ENCODE peak calls at places on chromosomes 7 and 10, in ten cellular contexts. O, K, F, H, U, T, W, Q, R and M are unnamed samples.

GRCh38 chr7:127598318-127598717 is 4.8 kb downstream of the FSCN3 start:
- DNase-seq in O (no peak), K (peak; percentile 49), F (peak; percentile 35), H (peak; percentile 21), U (no peak), T (no peak), W (no peak), Q (peak; percentile 16), R (no peak), M (no peak)

GRCh38 chr10:32004161-32004591 is 52.0 kb downstream of the KIF5B start:
- DNase-seq in O (no peak), K (no peak), F (no peak), H (no peak), U (no peak), T (peak; percentile 69), W (no peak), Q (no peak), R (peak; percentile 56), M (no peak)

GRCh38 chr7:13879994-13880686 is 109.3 kb downstream of the ETV1 start:
- DNase-seq in O (no peak), K (peak; percentile 40), F (no peak), H (peak; percentile 85), U (peak; percentile 85), T (no peak), W (no peak), Q (no peak), R (no peak), M (no peak)

GRCh38 chr10:123446449-123447156 is 219.6 kb upstream of the GPR26 start:
- DNase-seq in O (no peak), K (no peak), F (no peak), H (no peak), U (no peak), T (peak; percentile 43), W (no peak), Q (no peak), R (no peak), M (no peak)

GRCh38 chr10:111273635-111274034 is 196.8 kb downstream of the ADRA2A start:
- DNase-seq in O (no peak), K (no peak), F (no peak), H (no peak), U (no peak), T (no peak), W (no peak), Q (no peak), R (no peak), M (no peak)

GRCh38 chr7:31858051-31858450 is 171.0 kb downstream of the PPP1R17 start:
- DNase-seq in O (no peak), K (no peak), F (no peak), H (no peak), U (no peak), T (no peak), W (no peak), Q (no peak), R (no peak), M (no peak)

GRCh38 chr10:103890194-103890658 is 27.8 kb downstream of the STN1 start:
- DNase-seq in O (no peak), K (peak; percentile 79), F (peak; percentile 69), H (peak; percentile 96), U (peak; percentile 94), T (no peak), W (no peak), Q (peak; percentile 46), R (peak; percentile 83), M (no peak)

GRCh38 chr7:44796034-44796503 is 412 bp upstream of the PPIA start:
- DNase-seq in O (no peak), K (peak; percentile 16), F (peak; percentile 64), H (peak; percentile 47), U (peak; percentile 45), T (no peak), W (no peak), Q (no peak), R (no peak), M (no peak)

DNA sequence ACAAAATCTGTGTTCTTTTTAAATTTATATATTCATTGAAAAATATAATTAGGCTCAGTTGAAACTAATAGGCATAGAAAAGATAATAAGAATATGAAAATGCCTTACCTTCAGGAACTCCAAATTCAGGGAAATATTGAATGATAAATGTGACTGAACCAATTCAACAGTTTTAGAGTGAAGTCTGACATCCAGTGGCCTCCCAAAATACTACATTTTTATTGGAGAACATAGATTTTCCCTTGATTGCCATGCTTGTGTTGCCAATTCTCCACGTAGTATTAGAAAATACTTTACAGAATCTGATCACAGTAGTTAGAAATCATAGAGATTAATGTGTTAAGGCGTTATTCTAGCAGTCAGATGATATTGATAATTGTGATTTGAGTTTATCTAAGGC is 1246.7 kb downstream of the GATA3 start:
- DNase-seq in O (no peak), K (no peak), F (no peak), H (peak; percentile 17), U (peak; percentile 5), T (no peak), W (no peak), Q (no peak), R (no peak), M (no peak)
- TF ChIP-seq CTCF in O (peak; percentile 66), K (no peak), F (peak; percentile 48), H (peak; percentile 28), U (peak; percentile 16), T (no peak), W (peak; percentile 47), Q (no peak), R (no peak), M (no peak)

GRCh38 chr10:106173838-106174237 is 990.7 kb downstream of the SORCS1 start:
- DNase-seq in O (no peak), K (no peak), F (no peak), H (no peak), U (no peak), T (no peak), W (no peak), Q (no peak), R (no peak), M (no peak)

GRCh38 chr10:106181491-106181890 is 983.0 kb downstream of the SORCS1 start:
- DNase-seq in O (no peak), K (no peak), F (no peak), H (no peak), U (no peak), T (no peak), W (no peak), Q (no peak), R (no peak), M (no peak)

DNA sequence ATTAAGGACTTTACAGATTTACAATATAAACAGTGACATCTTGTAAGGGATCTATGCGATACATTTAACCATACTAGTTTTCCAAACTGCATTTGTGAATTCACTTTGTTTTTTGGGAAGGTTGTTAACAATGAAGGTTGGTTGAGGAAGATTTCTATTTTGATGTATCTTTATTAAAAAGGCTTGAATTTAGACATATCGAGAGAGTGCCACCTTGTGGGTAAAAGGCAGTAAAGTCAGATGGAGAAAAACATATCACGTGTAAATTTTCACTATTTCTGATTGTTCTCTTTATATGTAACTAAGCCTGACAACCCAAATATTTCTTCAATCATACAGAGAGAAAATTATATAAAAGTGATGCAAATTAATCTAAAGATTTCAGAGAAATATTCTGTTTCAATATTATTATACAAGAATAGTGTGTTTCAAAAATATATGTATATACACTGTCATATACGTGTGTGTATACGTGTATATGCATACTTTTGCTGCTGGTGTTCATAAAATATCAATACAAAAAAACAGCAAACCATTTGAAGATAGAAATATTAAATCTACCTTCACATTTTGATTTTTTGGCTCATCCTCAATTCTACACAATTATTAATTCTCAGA is 988.6 kb downstream of the SORCS1 start:
- DNase-seq in O (no peak), K (no peak), F (no peak), H (peak; percentile 39), U (peak; percentile 36), T (no peak), W (no peak), Q (no peak), R (no peak), M (no peak)
- TF ChIP-seq CTCF in O (peak; percentile 83), K (peak; percentile 32), F (peak; percentile 16), H (peak; percentile 57), U (peak; percentile 32), T (no peak), W (peak; percentile 76), Q (peak; percentile 39), R (no peak), M (no peak)

DNA sequence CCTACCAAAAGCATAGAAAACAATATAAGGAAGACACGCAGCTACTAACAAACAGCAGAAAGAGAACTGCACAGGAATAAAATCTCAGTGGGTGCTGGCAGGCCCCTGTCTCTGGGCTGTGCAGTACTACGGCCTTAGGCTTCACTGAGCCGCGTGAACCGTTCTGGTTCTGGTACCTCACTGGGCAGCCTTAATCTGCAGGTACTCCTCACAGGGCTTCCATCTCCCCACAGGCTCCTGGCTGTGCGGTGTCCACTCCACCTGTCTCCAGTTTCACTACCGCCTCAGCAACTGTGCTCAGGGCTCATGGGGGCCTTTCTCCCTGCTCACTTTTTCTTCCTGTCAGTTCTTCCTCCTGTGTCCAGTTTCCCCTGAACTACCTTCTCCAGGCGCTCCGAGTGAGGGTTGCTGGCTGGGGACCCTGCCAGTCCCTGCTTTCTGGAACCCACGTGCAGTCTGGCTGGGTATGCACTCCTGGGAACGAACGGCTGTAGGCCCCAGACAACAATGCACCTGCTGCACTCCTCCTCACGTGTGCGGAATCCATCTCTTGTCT is 75.7 kb downstream of the VIPR2 start:
- DNase-seq in O (no peak), K (no peak), F (no peak), H (no peak), U (no peak), T (no peak), W (no peak), Q (no peak), R (no peak), M (no peak)
- TF ChIP-seq CTCF in O (no peak), K (no peak), F (no peak), H (no peak), U (no peak), T (no peak), W (no peak), Q (no peak), R (no peak), M (no peak)

GRCh38 chr7:129610709-129611245 is 743 bp upstream of the NRF1 start:
- DNase-seq in O (no peak), K (no peak), F (no peak), H (no peak), U (no peak), T (no peak), W (no peak), Q (peak; percentile 11), R (no peak), M (no peak)

GRCh38 chr7:129612112-129613015 is 844 bp downstream of the NRF1 start:
- DNase-seq in O (peak; percentile 19), K (no peak), F (peak; percentile 23), H (peak; percentile 50), U (peak; percentile 50), T (peak; percentile 88), W (peak; percentile 14), Q (peak; percentile 66), R (no peak), M (peak; percentile 42)

GRCh38 chr7:129613016-129613337 is 1.5 kb downstream of the NRF1 start:
- DNase-seq in O (no peak), K (no peak), F (no peak), H (no peak), U (no peak), T (no peak), W (no peak), Q (no peak), R (no peak), M (no peak)

GRCh38 chr7:129609666-129610065 is 1.9 kb upstream of the NRF1 start:
- DNase-seq in O (no peak), K (no peak), F (no peak), H (no peak), U (no peak), T (no peak), W (no peak), Q (no peak), R (no peak), M (no peak)

DNA sequence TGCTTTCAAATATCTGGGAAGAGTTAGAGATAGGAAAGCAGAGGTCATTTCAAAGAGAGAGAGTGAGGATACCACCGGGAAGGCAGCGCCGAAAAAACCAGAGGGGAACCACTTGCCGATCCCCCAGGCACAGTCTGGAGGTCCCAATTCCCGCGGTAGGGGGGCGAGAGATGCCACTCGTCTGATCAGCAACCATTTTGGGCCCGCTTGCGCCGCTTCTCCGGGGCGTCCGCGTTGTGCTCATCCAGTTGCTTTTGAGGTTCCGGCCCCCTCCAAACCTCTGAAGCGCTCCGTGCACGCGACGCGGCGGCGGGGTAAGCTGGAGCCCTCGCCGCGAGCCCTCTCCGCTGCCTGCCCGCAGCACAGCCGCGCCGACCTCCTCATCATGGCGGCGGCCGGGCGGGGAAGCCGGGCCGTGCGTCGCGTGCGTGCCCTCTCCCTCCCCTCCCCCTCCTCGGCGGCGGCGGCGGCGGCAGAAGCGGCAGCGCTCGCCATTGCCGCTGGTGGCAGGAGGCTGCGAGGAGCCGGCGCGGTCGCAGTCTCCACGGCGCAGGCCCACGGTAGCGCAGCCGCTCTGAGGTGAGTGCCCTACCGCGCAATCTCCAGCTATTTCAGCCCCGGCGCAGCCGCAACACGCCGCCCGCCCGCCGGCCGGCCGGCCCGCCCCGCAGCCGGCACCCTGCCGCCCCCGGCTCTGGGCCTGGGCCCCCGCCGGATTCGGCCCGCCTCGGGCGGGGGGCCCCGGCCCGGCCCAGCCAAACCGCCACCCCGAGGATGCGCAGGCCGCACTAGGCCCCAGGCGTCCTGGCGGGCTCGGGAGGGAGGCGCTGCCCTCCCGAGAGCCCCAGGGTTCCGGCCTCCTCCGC is at the start of gene NRF1:
- DNase-seq in O (peak; percentile 84), K (peak; percentile 48), F (peak; percentile 82), H (peak; percentile 95), U (peak; percentile 75), T (peak; percentile 92), W (peak; percentile 86), Q (peak; percentile 90), R (peak; percentile 94), M (peak; percentile 92)
- TF ChIP-seq CTCF in O (peak; percentile 27), K (no peak), F (no peak), H (no peak), U (no peak), T (no peak), W (peak; percentile 22), Q (no peak), R (no peak), M (no peak)